ENCODE peak calls at places on chromosome 1, in eight cellular contexts. I is nucleus accumbens; T is aorta; Z is CD4-positive, alpha-beta T cell; M is epithelial cell of prostate; N is stimulated activated CD4-positive, alpha-beta T cell treated with anti-CD3 and anti-CD28 coated beads, Interleukin-12 subunit alpha, Interleukin-12 subunit beta, amount 100 ng/mL, for 24 hours; V is AG10803; F is CD8-positive, alpha-beta T cell. C is an unnamed sample.

GRCh38 chr1:15330028-15330427 is 79.7 kb upstream of the EFHD2 start:
- DNase-seq in F (no peak), N (no peak), V (no peak), Z (no peak), T (no peak), I (no peak), M (peak), C (no peak)

GRCh38 chr1:30697977-30698376 is 25.4 kb downstream of the MATN1 start:
- DNase-seq in Z (no peak), F (no peak), T (no peak), V (peak), I (no peak), M (no peak), N (no peak), C (peak)

GRCh38 chr1:89310505-89310904 is 37.8 kb upstream of the GBP5 start:
- DNase-seq in M (no peak), T (no peak), F (no peak), Z (no peak), N (no peak), V (peak), I (no peak), C (peak)

GRCh38 chr1:205449750-205450443 is 5.9 kb downstream of the BLACAT1 start:
- DNase-seq in M (peak), I (no peak), T (no peak), F (no peak), N (no peak), Z (no peak), V (peak), C (peak)

GRCh38 chr1:174969977-174970376 is 29.8 kb upstream of the CACYBP start:
- DNase-seq in N (no peak), I (no peak), V (no peak), T (no peak), M (no peak), Z (no peak), F (peak), C (peak)

GRCh38 chr1:62194651-62195282 is at the start of gene L1TD1:
- DNase-seq in V (no peak), T (no peak), I (no peak), Z (no peak), M (no peak), N (no peak), F (no peak), C (no peak)

GRCh38 chr1:5485968-5486665 is 506.1 kb downstream of the NPHP4 start:
- DNase-seq in F (no peak), N (no peak), I (no peak), M (no peak), Z (no peak), T (peak), V (no peak), C (no peak)

GRCh38 chr1:26274801-26275425 is 5.0 kb upstream of the SH3BGRL3 start:
- DNase-seq in T (peak), M (no peak), V (no peak), N (no peak), I (no peak), Z (no peak), F (no peak), C (no peak)

GRCh38 chr1:201713093-201713810 is 115.7 kb upstream of the IPO9 start:
- DNase-seq in F (no peak), V (peak), Z (no peak), N (no peak), I (peak), T (peak), M (peak), C (peak)

GRCh38 chr1:177959793-177960515 is 9.9 kb downstream of the SEC16B start:
- DNase-seq in F (no peak), V (peak), I (peak), T (no peak), N (no peak), M (no peak), Z (no peak), C (peak)